ENCODE peak calls at places on chromosome 17, in eight cellular contexts. I is glutamatergic neuron; L is kidney tubule cell; U is Caco-2; A is KBM-7; D is PC-3; T is CD8-positive, alpha-beta T cell; N is GF-D8. C is an unnamed sample.

GRCh38 chr17:64504769-64505319 is 1.2 kb downstream of the DDX5 start:
- DNase-seq in I (no peak), L (no peak), U (no peak), A (no peak), D (peak), T (no peak), N (no peak), C (no peak)

GRCh38 chr17:57158296-57158695 is 73.2 kb downstream of the AKAP1 start:
- DNase-seq in I (no peak), L (peak), U (no peak), A (no peak), D (no peak), T (no peak), N (no peak), C (no peak)

GRCh38 chr17:58334661-58335060 is 6.1 kb upstream of the TSPOAP1 start:
- DNase-seq in I (no peak), L (no peak), U (no peak), A (no peak), D (no peak), T (no peak), N (no peak), C (no peak)

GRCh38 chr17:969767-970387 is 9.7 kb downstream of the NXN start:
- DNase-seq in I (no peak), L (no peak), U (no peak), A (no peak), D (no peak), T (no peak), N (no peak), C (no peak)

GRCh38 chr17:17069849-17070248 is 27.6 kb downstream of the MPRIP start:
- DNase-seq in I (no peak), L (no peak), U (no peak), A (no peak), D (no peak), T (no peak), N (no peak), C (no peak)

GRCh38 chr17:78278139-78278741 is 46.8 kb downstream of the TMEM235 start:
- DNase-seq in I (no peak), L (no peak), U (peak), A (no peak), D (no peak), T (no peak), N (no peak), C (no peak)

GRCh38 chr17:73952498-73953205 is 250.8 kb upstream of the RPL38 start:
- DNase-seq in I (peak), L (peak), U (no peak), A (no peak), D (no peak), T (peak), N (no peak), C (no peak)

GRCh38 chr17:73584987-73585386 is 59.3 kb downstream of the SDK2 start:
- DNase-seq in I (no peak), L (no peak), U (no peak), A (no peak), D (no peak), T (no peak), N (no peak), C (no peak)

GRCh38 chr17:42182927-42183734 is 2.1 kb downstream of the HCRT start:
- DNase-seq in I (no peak), L (peak), U (no peak), A (no peak), D (no peak), T (no peak), N (no peak), C (no peak)

GRCh38 chr17:42744283-42744805 is 496 bp downstream of the EZH1 start:
- DNase-seq in I (peak), L (peak), U (peak), A (peak), D (peak), T (peak), N (peak), C (peak)

GRCh38 chr17:68694791-68695485 is 93.8 kb upstream of the FAM20A start:
- DNase-seq in I (no peak), L (no peak), U (no peak), A (peak), D (no peak), T (no peak), N (no peak), C (no peak)

GRCh38 chr17:57419940-57420522 is 163.7 kb downstream of the MSI2 start:
- DNase-seq in I (no peak), L (no peak), U (no peak), A (no peak), D (peak), T (no peak), N (no peak), C (no peak)

GRCh38 chr17:77493238-77493812 is 352.6 kb downstream of the SEC14L1 start:
- DNase-seq in I (no peak), L (no peak), U (peak), A (no peak), D (no peak), T (no peak), N (no peak), C (no peak)

GRCh38 chr17:65173284-65173793 is 36.2 kb downstream of the RGS9 start:
- DNase-seq in I (peak), L (peak), U (no peak), A (peak), D (peak), T (peak), N (no peak), C (no peak)

GRCh38 chr17:81578038-81578441 is 25.9 kb upstream of the FAAP100 start:
- DNase-seq in I (no peak), L (peak), U (no peak), A (no peak), D (peak), T (no peak), N (no peak), C (no peak)

GRCh38 chr17:9517396-9517795 is 58.2 kb downstream of the STX8 start:
- DNase-seq in I (no peak), L (peak), U (no peak), A (no peak), D (no peak), T (no peak), N (no peak), C (no peak)

C was measured in esophagus muscularis mucosa.